ENCODE peak calls at places on chromosome 18, in seven cellular contexts. Y, D, U, W, X, M and E are unnamed samples.

GRCh38 chr18:12884521-12885323 is 685 bp upstream of the PTPN2 start:
- DNase-seq in W (no peak), Y (no peak), M (no peak), X (peak; percentile 18), U (no peak), D (no peak), E (no peak)

GRCh38 chr18:56709463-56709862 is 58.3 kb downstream of the WDR7 start:
- DNase-seq in Y (peak; percentile 66), W (no peak), U (peak; percentile 30), M (no peak), D (peak; percentile 35), X (peak; percentile 95), E (no peak)

GRCh38 chr18:53909668-53910067 is 314.8 kb downstream of the MBD2 start:
- DNase-seq in D (no peak), Y (no peak), U (peak; percentile 45), W (no peak), M (no peak), X (peak; percentile 35), E (no peak)

GRCh38 chr18:32011193-32011592 is 7.4 kb upstream of the RNF125 start:
- DNase-seq in Y (no peak), M (no peak), D (no peak), U (no peak), X (no peak), W (no peak), E (no peak)

GRCh38 chr18:12256946-12257345 is 2.8 kb downstream of the CIDEA start:
- DNase-seq in D (no peak), Y (peak; percentile 9), W (no peak), X (no peak), U (no peak), M (peak; percentile 61), E (no peak)

GRCh38 chr18:67514901-67515540 is 1.5 kb downstream of the DSEL start:
- DNase-seq in W (no peak), Y (no peak), M (no peak), X (peak; percentile 58), U (no peak), D (no peak), E (no peak)

GRCh38 chr18:12640881-12641200 is 17.1 kb downstream of the SPIRE1 start:
- DNase-seq in W (no peak), X (no peak), U (no peak), M (no peak), D (no peak), Y (no peak), E (no peak)

GRCh38 chr18:75159238-75159518 is 49.8 kb downstream of the PTGR3 start:
- DNase-seq in Y (no peak), D (no peak), M (no peak), U (no peak), X (no peak), W (no peak), E (no peak)

GRCh38 chr18:499351-500229 is 911 bp downstream of the COLEC12 start:
- DNase-seq in D (no peak), U (peak; percentile 5), Y (peak; percentile 87), W (peak; percentile 45), M (no peak), X (peak; percentile 90), E (no peak)

GRCh38 chr18:61742555-61743429 is 150.0 kb downstream of the RNF152 start:
- DNase-seq in M (peak; percentile 71), X (no peak), Y (no peak), D (no peak), U (no peak), W (no peak), E (no peak)

GRCh38 chr18:79606621-79607331 is 72.8 kb upstream of the CTDP1 start:
- DNase-seq in X (no peak), W (peak; percentile 17), D (no peak), U (no peak), Y (no peak), M (no peak), E (no peak)

GRCh38 chr18:36348331-36348730 is 50.8 kb downstream of the FHOD3 start:
- DNase-seq in M (peak; percentile 28), Y (no peak), W (no peak), X (no peak), D (no peak), U (no peak), E (no peak)